ENCODE peak calls at places on chromosome 19, in eight cellular contexts. One of them, this sample, is unnamed.

GRCh38 chr19:33080761-33081681 is at the start of gene GPATCH1:
- DNase-seq in A549: peak
- DNase-seq in esophagus muscularis mucosa: peak
- DNase-seq in tibial nerve: peak
- DNase-seq in transverse colon: peak
- DNase-seq in H1: peak
- DNase-seq in ovary: peak
- DNase-seq in stomach: peak
- DNase-seq in this sample: peak

GRCh38 chr19:7771072-7771471 is 8.0 kb downstream of the CLEC4M start:
- DNase-seq in A549: no peak
- DNase-seq in esophagus muscularis mucosa: no peak
- DNase-seq in tibial nerve: no peak
- DNase-seq in transverse colon: no peak
- DNase-seq in H1: no peak
- DNase-seq in ovary: no peak
- DNase-seq in stomach: no peak
- DNase-seq in this sample: no peak

GRCh38 chr19:37594982-37595382 is 306 bp downstream of the ZNF540 start:
- DNase-seq in A549: no peak
- DNase-seq in esophagus muscularis mucosa: peak
- DNase-seq in tibial nerve: peak
- DNase-seq in transverse colon: peak
- DNase-seq in H1: no peak
- DNase-seq in ovary: peak
- DNase-seq in stomach: peak
- DNase-seq in this sample: peak

GRCh38 chr19:40200352-40201099 is 9.3 kb downstream of the MAP3K10 start:
- DNase-seq in A549: no peak
- DNase-seq in esophagus muscularis mucosa: no peak
- DNase-seq in tibial nerve: no peak
- DNase-seq in transverse colon: no peak
- DNase-seq in H1: no peak
- DNase-seq in ovary: no peak
- DNase-seq in stomach: no peak
- DNase-seq in this sample: no peak

GRCh38 chr19:17292301-17293074 is 10.7 kb downstream of the ABHD8 start:
- DNase-seq in A549: peak
- DNase-seq in esophagus muscularis mucosa: peak
- DNase-seq in tibial nerve: peak
- DNase-seq in transverse colon: peak
- DNase-seq in H1: peak
- DNase-seq in ovary: peak
- DNase-seq in stomach: peak
- DNase-seq in this sample: peak

GRCh38 chr19:6278740-6279619 is 795 bp downstream of the MLLT1 start:
- DNase-seq in A549: no peak
- DNase-seq in esophagus muscularis mucosa: no peak
- DNase-seq in tibial nerve: no peak
- DNase-seq in transverse colon: no peak
- DNase-seq in H1: no peak
- DNase-seq in ovary: peak
- DNase-seq in stomach: no peak
- DNase-seq in this sample: no peak

GRCh38 chr19:14145381-14145780 is 9.0 kb upstream of the ASF1B start:
- DNase-seq in A549: no peak
- DNase-seq in esophagus muscularis mucosa: no peak
- DNase-seq in tibial nerve: no peak
- DNase-seq in transverse colon: no peak
- DNase-seq in H1: no peak
- DNase-seq in ovary: no peak
- DNase-seq in stomach: no peak
- DNase-seq in this sample: no peak

GRCh38 chr19:33470040-33470330 is 51.6 kb downstream of the PEPD start:
- DNase-seq in A549: no peak
- DNase-seq in esophagus muscularis mucosa: no peak
- DNase-seq in tibial nerve: peak
- DNase-seq in transverse colon: no peak
- DNase-seq in H1: no peak
- DNase-seq in ovary: no peak
- DNase-seq in stomach: no peak
- DNase-seq in this sample: no peak

GRCh38 chr19:16594131-16594586 is 21.9 kb upstream of the SLC35E1 start:
- DNase-seq in A549: no peak
- DNase-seq in esophagus muscularis mucosa: no peak
- DNase-seq in tibial nerve: no peak
- DNase-seq in transverse colon: peak
- DNase-seq in H1: no peak
- DNase-seq in ovary: no peak
- DNase-seq in stomach: no peak
- DNase-seq in this sample: peak

GRCh38 chr19:51525731-51526130 is 5.7 kb downstream of the SIGLEC6 start:
- DNase-seq in A549: no peak
- DNase-seq in esophagus muscularis mucosa: no peak
- DNase-seq in tibial nerve: no peak
- DNase-seq in transverse colon: no peak
- DNase-seq in H1: no peak
- DNase-seq in ovary: no peak
- DNase-seq in stomach: no peak
- DNase-seq in this sample: no peak

GRCh38 chr19:19711306-19711933 is 21.5 kb downstream of the ZNF14 start:
- DNase-seq in A549: no peak
- DNase-seq in esophagus muscularis mucosa: no peak
- DNase-seq in tibial nerve: no peak
- DNase-seq in transverse colon: no peak
- DNase-seq in H1: no peak
- DNase-seq in ovary: no peak
- DNase-seq in stomach: no peak
- DNase-seq in this sample: no peak

GRCh38 chr19:16969127-16969526 is 57.5 kb downstream of the CPAMD8 start:
- DNase-seq in A549: peak
- DNase-seq in esophagus muscularis mucosa: no peak
- DNase-seq in tibial nerve: no peak
- DNase-seq in transverse colon: no peak
- DNase-seq in H1: no peak
- DNase-seq in ovary: no peak
- DNase-seq in stomach: no peak
- DNase-seq in this sample: no peak

GRCh38 chr19:49188626-49189200 is 31.1 kb downstream of the TRPM4 start:
- DNase-seq in A549: no peak
- DNase-seq in esophagus muscularis mucosa: no peak
- DNase-seq in tibial nerve: no peak
- DNase-seq in transverse colon: no peak
- DNase-seq in H1: no peak
- DNase-seq in ovary: no peak
- DNase-seq in stomach: no peak
- DNase-seq in this sample: peak

GRCh38 chr19:34041922-34042521 is 130.3 kb upstream of the LSM14A start:
- DNase-seq in A549: peak
- DNase-seq in esophagus muscularis mucosa: no peak
- DNase-seq in tibial nerve: peak
- DNase-seq in transverse colon: peak
- DNase-seq in H1: peak
- DNase-seq in ovary: peak
- DNase-seq in stomach: peak
- DNase-seq in this sample: peak

GRCh38 chr19:31338069-31338767 is 11.0 kb downstream of the TSHZ3 start:
- DNase-seq in A549: peak
- DNase-seq in esophagus muscularis mucosa: no peak
- DNase-seq in tibial nerve: no peak
- DNase-seq in transverse colon: peak
- DNase-seq in H1: no peak
- DNase-seq in ovary: peak
- DNase-seq in stomach: no peak
- DNase-seq in this sample: peak

GRCh38 chr19:22603518-22604440 is 30.3 kb upstream of the ZNF492 start:
- DNase-seq in A549: no peak
- DNase-seq in esophagus muscularis mucosa: peak
- DNase-seq in tibial nerve: no peak
- DNase-seq in transverse colon: no peak
- DNase-seq in H1: no peak
- DNase-seq in ovary: no peak
- DNase-seq in stomach: no peak
- DNase-seq in this sample: no peak

GRCh38 chr19:13002389-13002898 is 7.2 kb downstream of the NFIX start:
- DNase-seq in A549: no peak
- DNase-seq in esophagus muscularis mucosa: no peak
- DNase-seq in tibial nerve: no peak
- DNase-seq in transverse colon: no peak
- DNase-seq in H1: no peak
- DNase-seq in ovary: no peak
- DNase-seq in stomach: peak
- DNase-seq in this sample: peak

GRCh38 chr19:13001502-13002388 is 6.5 kb downstream of the NFIX start:
- DNase-seq in A549: no peak
- DNase-seq in esophagus muscularis mucosa: no peak
- DNase-seq in tibial nerve: no peak
- DNase-seq in transverse colon: peak
- DNase-seq in H1: no peak
- DNase-seq in ovary: peak
- DNase-seq in stomach: peak
- DNase-seq in this sample: no peak

GRCh38 chr19:13001166-13001501 is 5.9 kb downstream of the NFIX start:
- DNase-seq in A549: no peak
- DNase-seq in esophagus muscularis mucosa: no peak
- DNase-seq in tibial nerve: no peak
- DNase-seq in transverse colon: no peak
- DNase-seq in H1: no peak
- DNase-seq in ovary: peak
- DNase-seq in stomach: no peak
- DNase-seq in this sample: no peak

GRCh38 chr19:13004273-13004672 is 9.0 kb downstream of the NFIX start:
- DNase-seq in A549: no peak
- DNase-seq in esophagus muscularis mucosa: no peak
- DNase-seq in tibial nerve: no peak
- DNase-seq in transverse colon: peak
- DNase-seq in H1: no peak
- DNase-seq in ovary: no peak
- DNase-seq in stomach: peak
- DNase-seq in this sample: no peak

GRCh38 chr19:13002970-13003540 is 7.8 kb downstream of the NFIX start:
- DNase-seq in A549: no peak
- DNase-seq in esophagus muscularis mucosa: no peak
- DNase-seq in tibial nerve: no peak
- DNase-seq in transverse colon: no peak
- DNase-seq in H1: no peak
- DNase-seq in ovary: no peak
- DNase-seq in stomach: no peak
- DNase-seq in this sample: no peak
- TF ChIP-seq EP300 in A549: no peak
- TF ChIP-seq EP300 in esophagus muscularis mucosa: no peak
- TF ChIP-seq EP300 in tibial nerve: no peak
- TF ChIP-seq EP300 in transverse colon: no peak
- TF ChIP-seq EP300 in H1: no peak
- TF ChIP-seq EP300 in ovary: no peak
- TF ChIP-seq EP300 in stomach: no peak
- TF ChIP-seq EP300 in this sample: no peak

DNA sequence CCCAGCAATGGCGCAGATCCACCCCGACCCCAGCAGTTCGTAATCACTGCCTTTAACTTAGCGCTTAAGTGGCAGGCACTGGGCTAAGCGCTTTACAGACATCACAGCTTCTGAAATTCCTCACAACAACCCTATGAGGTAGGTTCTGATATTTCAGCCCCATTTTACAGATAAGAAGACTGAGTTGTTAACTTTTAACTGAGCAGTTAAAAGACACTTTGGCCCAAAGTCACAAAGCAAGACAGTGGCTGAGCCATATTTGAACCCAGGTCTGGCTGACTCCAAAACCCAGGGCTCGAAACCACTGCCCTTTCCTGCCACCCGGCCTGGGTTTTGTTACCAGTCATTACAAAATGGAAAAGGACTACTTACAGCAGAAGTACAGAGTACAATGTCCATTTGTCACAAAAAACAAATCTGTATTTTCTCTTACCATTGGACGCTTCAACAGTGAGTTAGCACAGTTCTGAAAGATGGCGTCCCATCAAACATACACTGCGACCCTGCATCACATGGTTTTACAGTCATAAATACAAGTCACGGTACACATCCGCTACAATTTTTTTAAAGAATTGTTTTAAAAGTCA is 8.5 kb downstream of the HNRNPL start:
- DNase-seq in A549: no peak
- DNase-seq in esophagus muscularis mucosa: no peak
- DNase-seq in tibial nerve: no peak
- DNase-seq in transverse colon: no peak
- DNase-seq in H1: no peak
- DNase-seq in ovary: no peak
- DNase-seq in stomach: no peak
- DNase-seq in this sample: no peak
- H3K4me3 ChIP-seq in A549: no peak
- H3K4me3 ChIP-seq in esophagus muscularis mucosa: no peak
- H3K4me3 ChIP-seq in tibial nerve: no peak
- H3K4me3 ChIP-seq in transverse colon: no peak
- H3K4me3 ChIP-seq in H1: no peak
- H3K4me3 ChIP-seq in ovary: no peak
- H3K4me3 ChIP-seq in stomach: peak
- H3K4me3 ChIP-seq in this sample: no peak

GRCh38 chr19:11377237-11377636 is 2.8 kb downstream of the SWSAP1 start:
- DNase-seq in A549: peak
- DNase-seq in esophagus muscularis mucosa: no peak
- DNase-seq in tibial nerve: no peak
- DNase-seq in transverse colon: peak
- DNase-seq in H1: no peak
- DNase-seq in ovary: peak
- DNase-seq in stomach: no peak
- DNase-seq in this sample: peak
- TF ChIP-seq EP300 in A549: no peak
- TF ChIP-seq EP300 in esophagus muscularis mucosa: no peak
- TF ChIP-seq EP300 in tibial nerve: no peak
- TF ChIP-seq EP300 in transverse colon: no peak
- TF ChIP-seq EP300 in H1: no peak
- TF ChIP-seq EP300 in ovary: no peak
- TF ChIP-seq EP300 in stomach: no peak
- TF ChIP-seq EP300 in this sample: no peak

GRCh38 chr19:3035542-3036118 is 6.5 kb upstream of the TLE2 start:
- DNase-seq in A549: peak
- DNase-seq in esophagus muscularis mucosa: peak
- DNase-seq in tibial nerve: peak
- DNase-seq in transverse colon: peak
- DNase-seq in H1: peak
- DNase-seq in ovary: peak
- DNase-seq in stomach: peak
- DNase-seq in this sample: peak

GRCh38 chr19:3034845-3035541 is 5.9 kb upstream of the TLE2 start:
- DNase-seq in A549: no peak
- DNase-seq in esophagus muscularis mucosa: no peak
- DNase-seq in tibial nerve: no peak
- DNase-seq in transverse colon: peak
- DNase-seq in H1: no peak
- DNase-seq in ovary: no peak
- DNase-seq in stomach: peak
- DNase-seq in this sample: peak

GRCh38 chr19:3036119-3036794 is 7.2 kb upstream of the TLE2 start:
- DNase-seq in A549: peak
- DNase-seq in esophagus muscularis mucosa: peak
- DNase-seq in tibial nerve: peak
- DNase-seq in transverse colon: peak
- DNase-seq in H1: peak
- DNase-seq in ovary: peak
- DNase-seq in stomach: peak
- DNase-seq in this sample: peak

GRCh38 chr19:3033595-3034193 is 4.6 kb upstream of the TLE2 start:
- DNase-seq in A549: no peak
- DNase-seq in esophagus muscularis mucosa: no peak
- DNase-seq in tibial nerve: no peak
- DNase-seq in transverse colon: no peak
- DNase-seq in H1: no peak
- DNase-seq in ovary: no peak
- DNase-seq in stomach: no peak
- DNase-seq in this sample: no peak

GRCh38 chr19:3034194-3034844 is 5.2 kb upstream of the TLE2 start:
- DNase-seq in A549: no peak
- DNase-seq in esophagus muscularis mucosa: no peak
- DNase-seq in tibial nerve: no peak
- DNase-seq in transverse colon: no peak
- DNase-seq in H1: no peak
- DNase-seq in ovary: no peak
- DNase-seq in stomach: no peak
- DNase-seq in this sample: no peak
- H3K4me3 ChIP-seq in A549: no peak
- H3K4me3 ChIP-seq in esophagus muscularis mucosa: peak
- H3K4me3 ChIP-seq in tibial nerve: peak
- H3K4me3 ChIP-seq in transverse colon: no peak
- H3K4me3 ChIP-seq in H1: peak
- H3K4me3 ChIP-seq in ovary: peak
- H3K4me3 ChIP-seq in stomach: no peak
- H3K4me3 ChIP-seq in this sample: no peak